ENCODE peak calls at places on chromosomes 6 and 20, in nine cellular contexts. C is PC-3; Q is effector memory CD4-positive, alpha-beta T cell; H is CD8-positive, alpha-beta T cell; N is CD8-positive, alpha-beta memory T cell; B is breast epithelium; Z is psoas muscle; D is ovary; K is OCI-LY7. T is an unnamed sample. For H3K4me1, the result is how much of the 10 kb centered on the place peaks cover.

GRCh38 chr20:34249291-34249690 is 8.1 kb downstream of the ASIP start:
- DNase-seq in C (no peak), Q (no peak), H (no peak), N (no peak), B (no peak), Z (no peak), D (no peak), K (no peak), T (no peak)

GRCh38 chr6:19839788-19840187 is 2.6 kb downstream of the ID4 start:
- DNase-seq in C (no peak), Q (no peak), H (no peak), N (no peak), B (no peak), Z (no peak), D (no peak), K (peak), T (no peak)

GRCh38 chr20:38175221-38176030 is 10.4 kb upstream of the TGM2 start:
- DNase-seq in C (no peak), Q (no peak), H (no peak), N (no peak), B (no peak), Z (no peak), D (no peak), K (no peak), T (peak)

GRCh38 chr6:2976571-2977085 is 5.3 kb upstream of the SERPINB6 start:
- DNase-seq in C (peak), Q (no peak), H (no peak), N (no peak), B (no peak), Z (no peak), D (no peak), K (no peak), T (no peak)

GRCh38 chr20:25285091-25285647 is 37.3 kb downstream of the PYGB start:
- DNase-seq in C (no peak), Q (no peak), H (no peak), N (peak), B (peak), Z (peak), D (peak), K (no peak), T (peak)

GRCh38 chr20:53346266-53346665 is 247.4 kb downstream of the ZNF217 start:
- DNase-seq in C (no peak), Q (no peak), H (no peak), N (no peak), B (no peak), Z (no peak), D (no peak), K (no peak), T (no peak)

GRCh38 chr6:159193923-159194322 is 24.7 kb downstream of the FNDC1 start:
- DNase-seq in C (no peak), Q (no peak), H (no peak), N (no peak), B (no peak), Z (no peak), D (no peak), K (peak), T (no peak)

GRCh38 chr6:148530394-148530923 is 187.8 kb downstream of the SASH1 start:
- DNase-seq in C (peak), Q (no peak), H (no peak), N (no peak), B (no peak), Z (no peak), D (no peak), K (peak), T (no peak)

GRCh38 chr20:6058684-6059295 is 4.9 kb upstream of the LRRN4 start:
- DNase-seq in C (peak), Q (no peak), H (no peak), N (no peak), B (no peak), Z (no peak), D (no peak), K (no peak), T (no peak)

GRCh38 chr20:46268131-46268611 is 40.1 kb downstream of the CDH22 start:
- DNase-seq in C (no peak), Q (no peak), H (no peak), N (no peak), B (no peak), Z (no peak), D (no peak), K (no peak), T (no peak)

DNA sequence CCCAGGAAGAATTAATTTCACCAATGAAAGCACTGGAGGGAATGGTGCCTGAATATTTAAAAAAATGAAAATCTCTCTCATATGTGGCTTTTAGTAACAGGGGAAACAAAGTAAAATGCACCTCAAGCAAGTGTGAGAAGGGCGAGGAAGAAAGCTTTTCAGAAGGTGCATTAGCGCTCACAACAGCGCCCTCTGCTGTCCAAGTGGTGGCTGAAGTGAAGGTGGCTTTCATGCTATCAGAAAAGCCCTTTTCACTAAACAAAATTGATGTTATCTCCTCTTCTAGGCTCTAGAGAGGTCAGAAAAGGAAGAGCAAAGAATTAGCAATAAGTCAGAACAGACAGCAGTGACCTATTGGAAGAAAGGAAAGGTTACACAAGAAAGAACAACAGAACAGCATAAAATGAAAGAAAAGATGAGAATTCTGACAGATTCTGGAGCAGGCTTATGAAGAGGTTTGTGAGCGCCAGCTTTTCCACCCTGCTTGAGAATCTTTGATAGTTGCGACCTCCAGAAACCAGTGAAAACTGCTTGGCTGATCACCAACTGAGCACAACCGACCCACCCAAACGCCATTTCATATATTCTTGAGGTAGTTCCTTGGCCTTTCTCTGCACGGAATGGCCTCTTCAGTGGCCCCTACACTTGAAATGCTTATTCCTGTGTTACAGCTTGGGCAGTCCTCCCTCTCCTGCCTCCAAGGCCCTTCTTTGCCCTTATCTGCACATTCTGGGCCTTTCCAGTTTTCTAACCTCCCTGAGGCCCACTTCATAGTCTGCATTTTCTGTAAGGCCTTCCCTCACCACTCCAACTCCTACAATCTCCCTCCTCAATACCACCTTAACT is 45.3 kb downstream of the SMLR1 start:
- DNase-seq in C (peak), Q (peak), H (peak), N (peak), B (peak), Z (peak), D (peak), K (peak), T (peak)
- H3K27ac ChIP-seq in C (no peak), Q (no peak), H (no peak), N (no peak), B (no peak), Z (no peak), D (no peak), K (no peak), T (no peak)

GRCh38 chr6:87012743-87013142 is 75.4 kb downstream of the HTR1E start:
- DNase-seq in C (no peak), Q (no peak), H (no peak), N (no peak), B (no peak), Z (no peak), D (no peak), K (no peak), T (no peak)

GRCh38 chr6:87012035-87012434 is 74.7 kb downstream of the HTR1E start:
- DNase-seq in C (no peak), Q (no peak), H (no peak), N (no peak), B (no peak), Z (no peak), D (no peak), K (no peak), T (no peak)

GRCh38 chr6:87016772-87017171 is 78.1 kb downstream of the CGA start:
- DNase-seq in C (no peak), Q (no peak), H (no peak), N (no peak), B (no peak), Z (no peak), D (no peak), K (no peak), T (no peak)
- H3K4me1 ChIP-seq in C (under half), Q (under half), H (under half), N (under half), B (under half), Z (under half), D (under half), K (under half), T (under half)

DNA sequence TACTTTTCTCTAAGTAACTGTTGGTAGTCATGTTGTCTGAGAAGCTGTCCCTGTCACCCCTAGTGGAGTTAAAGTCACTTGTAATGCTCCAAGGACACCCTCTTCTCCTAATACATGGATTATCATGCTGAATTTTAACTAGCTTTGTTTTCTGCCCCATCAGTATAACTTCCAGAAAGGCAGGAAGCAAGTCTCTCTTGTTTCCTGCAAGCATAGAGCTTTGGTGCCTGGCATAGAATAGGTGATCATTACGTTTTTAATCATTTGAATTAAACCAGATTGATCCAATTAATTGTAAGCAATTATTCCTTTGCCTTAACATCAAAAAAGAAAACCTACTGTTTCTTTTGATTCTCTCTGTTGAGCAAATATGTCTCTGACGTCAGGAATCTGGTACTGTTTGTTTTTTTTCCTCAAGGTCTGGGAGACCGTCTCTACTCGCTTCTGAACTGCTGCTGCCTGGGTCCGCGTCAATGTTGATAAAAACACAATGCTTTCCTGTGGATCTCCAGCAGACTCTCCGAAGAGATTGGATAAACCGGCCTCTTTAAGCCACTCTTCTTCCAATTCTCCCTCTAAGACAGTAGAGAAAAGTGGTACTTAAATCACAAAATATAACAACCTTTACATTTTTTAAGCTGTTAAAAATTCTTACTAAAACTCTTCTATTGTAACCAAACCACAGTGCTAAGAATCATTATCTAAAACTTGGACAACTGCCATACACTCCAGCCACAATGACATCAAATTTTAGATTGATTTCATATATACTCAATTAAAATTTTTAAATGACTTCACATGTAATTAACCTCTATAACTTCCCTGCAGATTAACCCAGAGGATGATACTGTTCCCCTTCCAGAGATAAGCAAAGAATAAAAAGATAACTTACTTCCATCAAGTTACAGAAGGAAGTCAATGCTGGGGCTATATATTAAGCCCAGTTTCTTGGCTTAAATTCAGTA is 71.6 kb downstream of the ARHGAP18 start:
- DNase-seq in C (no peak), Q (no peak), H (no peak), N (no peak), B (no peak), Z (no peak), D (peak), K (no peak), T (no peak)
- H3K27ac ChIP-seq in C (peak), Q (no peak), H (no peak), N (no peak), B (no peak), Z (no peak), D (no peak), K (no peak), T (no peak)

GRCh38 chr6:16974387-16974673 is 127.5 kb upstream of the STMND1 start:
- DNase-seq in C (no peak), Q (no peak), H (no peak), N (no peak), B (no peak), Z (no peak), D (no peak), K (no peak), T (no peak)
- H3K4me1 ChIP-seq in C (under half), Q (under half), H (under half), N (under half), B (under half), Z (under half), D (under half), K (under half), T (under half)